ENCODE peak calls at places on chromosomes 3 and 15, in eight cellular contexts. I is HFFc6; P is glutamatergic neuron; Y is Peyer's patch; F is stimulated activated CD4-positive, alpha-beta T cell treated with anti-CD3 and anti-CD28 coated beads, Interleukin-1b, Interleukin-23, amount 100 ng/mL, for 4 hours; K is nephron progenitor cell; M is uterus; S is body of pancreas. R is an unnamed sample.
A peak's percentile ranks its signal among the peaks of the same experiment; 100 is the strongest.

GRCh38 chr3:192845196-192845855 is 72.3 kb downstream of the MB21D2 start:
- DNase-seq in K (no peak), S (no peak), P (no peak), Y (no peak), F (no peak), I (peak; percentile 67), M (no peak), R (no peak)

GRCh38 chr3:65732060-65732933 is 306.4 kb downstream of the MAGI1 start:
- DNase-seq in Y (no peak), I (peak; percentile 69), M (peak; percentile 15), S (peak; percentile 15), P (no peak), K (peak; percentile 34), F (peak; percentile 0), R (no peak)

GRCh38 chr15:64991536-64992135 is 1.9 kb upstream of the SPG21 start:
- DNase-seq in I (no peak), F (no peak), Y (no peak), M (no peak), P (peak; percentile 20), K (no peak), S (no peak), R (no peak)

GRCh38 chr15:38217181-38217580 is 35.5 kb upstream of the SPRED1 start:
- DNase-seq in I (peak; percentile 27), S (no peak), Y (no peak), K (no peak), M (no peak), F (no peak), P (no peak), R (no peak)

GRCh38 chr3:104088738-104089137 is 1278.0 kb upstream of the ALCAM start:
- DNase-seq in P (no peak), K (no peak), F (no peak), S (no peak), Y (no peak), I (no peak), M (no peak), R (no peak)

GRCh38 chr3:37330466-37330865 is 156.1 kb upstream of the LRRFIP2 start:
- DNase-seq in F (no peak), Y (no peak), P (no peak), M (no peak), S (no peak), I (no peak), K (no peak), R (no peak)

GRCh38 chr15:100726070-100726420 is 123.7 kb downstream of the ASB7 start:
- DNase-seq in P (no peak), F (no peak), I (no peak), K (no peak), M (no peak), S (no peak), Y (no peak), R (no peak)

GRCh38 chr3:107458871-107459270 is 63.9 kb upstream of the BBX start:
- DNase-seq in K (no peak), P (no peak), F (no peak), I (no peak), S (no peak), M (no peak), Y (no peak), R (no peak)

GRCh38 chr3:128364291-128364690 is 102.4 kb downstream of the DNAJB8 start:
- DNase-seq in I (no peak), Y (no peak), S (no peak), K (no peak), M (no peak), F (no peak), P (no peak), R (no peak)

GRCh38 chr3:196969001-196969659 is 497 bp upstream of the PIGZ start:
- DNase-seq in P (peak; percentile 58), I (no peak), M (no peak), K (peak; percentile 49), S (no peak), F (peak; percentile 20), Y (peak; percentile 65), R (peak; percentile 48)

GRCh38 chr15:81120069-81120468 is 14.0 kb upstream of the CFAP161 start:
- DNase-seq in I (no peak), Y (no peak), M (no peak), F (no peak), S (no peak), P (no peak), K (no peak), R (no peak)

R was measured in memory B cell.